ENCODE peak calls at places on chromosomes 13 and 19, in eight cellular contexts. I, T, L, A, P, B, H and O are unnamed samples.

GRCh38 chr19:48739835-48740704 is at the start of gene RASIP1:
- DNase-seq in I (no peak), T (no peak), L (no peak), A (no peak), P (no peak), B (no peak), H (no peak), O (no peak)

GRCh38 chr19:5192568-5192967 is 148.0 kb downstream of the PTPRS start:
- DNase-seq in I (no peak), T (no peak), L (no peak), A (no peak), P (no peak), B (no peak), H (no peak), O (no peak)

GRCh38 chr19:10271543-10272086 is 695 bp downstream of the ICAM1 start:
- DNase-seq in I (peak), T (no peak), L (no peak), A (no peak), P (no peak), B (no peak), H (no peak), O (no peak)

GRCh38 chr13:96967248-96967745 is 27.0 kb downstream of the OXGR1 start:
- DNase-seq in I (peak), T (no peak), L (no peak), A (no peak), P (no peak), B (no peak), H (no peak), O (no peak)

GRCh38 chr19:4114181-4114580 is 9.7 kb downstream of the MAP2K2 start:
- DNase-seq in I (no peak), T (no peak), L (no peak), A (no peak), P (no peak), B (no peak), H (no peak), O (no peak)

GRCh38 chr13:83350569-83350968 is 531.7 kb downstream of the SLITRK1 start:
- DNase-seq in I (peak), T (no peak), L (no peak), A (no peak), P (no peak), B (peak), H (no peak), O (no peak)

GRCh38 chr19:1852294-1852646 is 4.0 kb upstream of the REXO1 start:
- DNase-seq in I (no peak), T (no peak), L (no peak), A (no peak), P (no peak), B (no peak), H (no peak), O (no peak)

GRCh38 chr13:68574053-68574452 is 1343.9 kb upstream of the PCDH9 start:
- DNase-seq in I (no peak), T (no peak), L (no peak), A (no peak), P (no peak), B (no peak), H (no peak), O (no peak)

GRCh38 chr19:8655340-8655709 is 24.9 kb downstream of the NFILZ start:
- DNase-seq in I (no peak), T (peak), L (no peak), A (no peak), P (no peak), B (no peak), H (no peak), O (peak)

GRCh38 chr13:89925107-89925506 is 1422.4 kb upstream of the MIR17HG start:
- DNase-seq in I (peak), T (no peak), L (no peak), A (peak), P (no peak), B (peak), H (peak), O (no peak)

GRCh38 chr13:73913043-73913740 is 221.0 kb downstream of the KLF12 start:
- DNase-seq in I (peak), T (no peak), L (no peak), A (no peak), P (no peak), B (peak), H (no peak), O (no peak)

GRCh38 chr19:30423481-30423880 is 51.3 kb downstream of the ZNF536 start:
- DNase-seq in I (no peak), T (no peak), L (no peak), A (no peak), P (no peak), B (no peak), H (no peak), O (no peak)

GRCh38 chr19:34253711-34254551 is 423 bp upstream of the GARRE1 start:
- DNase-seq in I (peak), T (peak), L (no peak), A (peak), P (no peak), B (no peak), H (no peak), O (peak)

GRCh38 chr19:29442910-29443309 is 82.9 kb upstream of the VSTM2B start:
- DNase-seq in I (no peak), T (no peak), L (no peak), A (no peak), P (no peak), B (no peak), H (no peak), O (no peak)

GRCh38 chr13:35856721-35857346 is 274.3 kb downstream of the DCLK1 start:
- DNase-seq in I (peak), T (no peak), L (no peak), A (no peak), P (no peak), B (no peak), H (no peak), O (no peak)

GRCh38 chr13:56352356-56352755 is 788.4 kb upstream of the PRR20A start:
- DNase-seq in I (no peak), T (no peak), L (no peak), A (no peak), P (no peak), B (no peak), H (no peak), O (no peak)

GRCh38 chr13:51523082-51523518 is 61.2 kb upstream of the WDFY2 start:
- DNase-seq in I (peak), T (no peak), L (no peak), A (no peak), P (no peak), B (peak), H (no peak), O (no peak)

GRCh38 chr19:41409288-41409687 is 11.7 kb downstream of the BCKDHA start:
- DNase-seq in I (peak), T (no peak), L (peak), A (peak), P (no peak), B (peak), H (no peak), O (no peak)

GRCh38 chr13:100461309-100462035 is 127.1 kb downstream of the GGACT start:
- DNase-seq in I (no peak), T (no peak), L (no peak), A (no peak), P (no peak), B (no peak), H (no peak), O (no peak)

GRCh38 chr13:70090036-70090723 is 17.4 kb upstream of the ATXN8OS start:
- DNase-seq in I (no peak), T (no peak), L (no peak), A (no peak), P (no peak), B (no peak), H (no peak), O (no peak)

GRCh38 chr13:111120913-111121312 is 5.8 kb downstream of the ARHGEF7 start:
- DNase-seq in I (no peak), T (no peak), L (no peak), A (no peak), P (no peak), B (no peak), H (no peak), O (no peak)

GRCh38 chr19:18605196-18605545 is 1.4 kb downstream of the CRLF1 start:
- DNase-seq in I (no peak), T (no peak), L (no peak), A (no peak), P (no peak), B (no peak), H (no peak), O (no peak)
- H3K4me3 ChIP-seq in I (no peak), T (no peak), L (peak), A (no peak), P (no peak), B (no peak), H (peak), O (peak)

GRCh38 chr19:42497492-42498226 is 30.6 kb downstream of the CEACAM1 start:
- DNase-seq in I (no peak), T (no peak), L (peak), A (peak), P (no peak), B (no peak), H (no peak), O (no peak)

GRCh38 chr19:42496551-42497133 is 31.6 kb downstream of the CEACAM1 start:
- DNase-seq in I (no peak), T (no peak), L (no peak), A (no peak), P (no peak), B (no peak), H (no peak), O (no peak)

GRCh38 chr19:42495663-42496062 is 32.6 kb downstream of the CEACAM1 start:
- DNase-seq in I (no peak), T (no peak), L (no peak), A (no peak), P (no peak), B (no peak), H (no peak), O (no peak)

GRCh38 chr19:42498387-42498786 is 29.9 kb downstream of the CEACAM1 start:
- DNase-seq in I (no peak), T (no peak), L (no peak), A (no peak), P (no peak), B (no peak), H (no peak), O (no peak)

GRCh38 chr19:42494321-42494720 is 34.0 kb downstream of the CEACAM1 start:
- DNase-seq in I (peak), T (no peak), L (no peak), A (no peak), P (no peak), B (no peak), H (no peak), O (no peak)
- H3K4me3 ChIP-seq in I (no peak), T (no peak), L (no peak), A (no peak), P (no peak), B (no peak), H (no peak), O (no peak)

DNA sequence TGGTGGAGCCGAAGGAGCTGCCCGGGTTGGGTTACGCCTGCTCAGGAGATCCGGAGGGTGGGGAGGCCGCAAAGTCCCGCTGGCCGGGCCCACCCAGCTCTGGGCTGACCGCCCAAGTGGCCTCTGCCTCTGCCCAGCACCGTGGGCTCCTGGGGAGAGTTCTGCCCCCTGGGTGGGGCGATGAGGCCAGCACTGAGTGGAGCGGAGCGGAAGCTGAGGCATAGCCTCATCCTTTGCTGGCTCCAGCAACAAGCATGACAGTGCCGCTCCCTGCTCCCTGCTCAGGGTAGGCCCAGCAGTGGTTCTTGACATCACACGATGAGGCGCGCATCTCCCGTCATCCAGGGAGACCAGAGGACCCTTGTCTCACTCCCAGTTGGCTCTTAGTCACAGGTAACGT is 22.5 kb downstream of the CCDC8 start:
- DNase-seq in I (peak), T (no peak), L (no peak), A (no peak), P (no peak), B (no peak), H (no peak), O (peak)
- H3K4me3 ChIP-seq in I (no peak), T (no peak), L (no peak), A (no peak), P (no peak), B (no peak), H (no peak), O (no peak)

DNA sequence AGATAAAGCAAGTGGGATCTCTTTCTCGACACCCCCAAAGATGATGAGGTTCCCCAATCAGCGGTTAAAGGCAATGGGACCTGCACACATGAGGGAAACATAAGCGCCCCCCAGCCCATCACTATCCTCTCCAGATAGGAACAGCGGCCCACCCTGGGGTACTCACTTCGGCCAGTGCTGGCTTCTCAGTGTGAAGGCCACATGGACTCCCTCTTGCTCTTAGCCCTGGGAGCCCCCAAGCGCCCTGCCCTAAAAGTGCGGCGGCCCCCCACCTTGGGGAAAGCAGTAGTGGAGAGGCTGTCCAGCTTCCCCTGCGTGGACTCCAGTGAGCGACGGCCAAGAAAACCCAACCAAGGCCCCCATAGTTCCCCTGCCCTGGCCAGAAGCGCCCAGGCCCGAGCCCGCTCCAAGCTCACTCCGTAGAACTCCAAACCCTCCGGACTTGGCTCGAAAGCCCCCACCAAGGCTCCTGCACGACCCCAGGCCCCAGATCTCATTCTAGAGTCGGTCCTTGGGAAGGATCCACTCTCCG is 1.0 kb downstream of the CACNA1A start:
- DNase-seq in I (no peak), T (no peak), L (no peak), A (no peak), P (no peak), B (no peak), H (no peak), O (no peak)
- H3K4me3 ChIP-seq in I (peak), T (no peak), L (no peak), A (no peak), P (peak), B (no peak), H (no peak), O (no peak)

GRCh38 chr19:15780595-15781418 is 6.7 kb upstream of the OR10H5 start:
- DNase-seq in I (no peak), T (no peak), L (no peak), A (no peak), P (no peak), B (no peak), H (no peak), O (no peak)
- H3K4me3 ChIP-seq in I (no peak), T (no peak), L (no peak), A (no peak), P (no peak), B (no peak), H (no peak), O (no peak)